ENCODE peak calls at places on chromosomes 2 and 18, in six cellular contexts. One of them, this sample, is unnamed.
A peak's percentile ranks its signal among the peaks of the same experiment; 100 is the strongest.

GRCh38 chr2:113840463-113840975 is 49.4 kb upstream of the ACTR3 start:
- DNase-seq in foreskin fibroblast: no peak
- DNase-seq in Peyer's patch: no peak
- DNase-seq in NCI-H446: no peak
- DNase-seq in activated naive CD8-positive, alpha-beta T cell treated with anti-CD3 and anti-CD28 coated beads for 36 hours: no peak
- DNase-seq in GM04504: no peak
- DNase-seq in this sample: no peak

GRCh38 chr2:130355181-130355577 is 677 bp upstream of the PTPN18 start:
- DNase-seq in Peyer's patch: no peak
- DNase-seq in GM04504: no peak
- DNase-seq in activated naive CD8-positive, alpha-beta T cell treated with anti-CD3 and anti-CD28 coated beads for 36 hours: no peak
- DNase-seq in NCI-H446: no peak
- DNase-seq in foreskin fibroblast: no peak
- DNase-seq in this sample: no peak

GRCh38 chr2:238320648-238321281 is 447 bp downstream of the TRAF3IP1 start:
- DNase-seq in activated naive CD8-positive, alpha-beta T cell treated with anti-CD3 and anti-CD28 coated beads for 36 hours: no peak
- DNase-seq in GM04504: no peak
- DNase-seq in NCI-H446: no peak
- DNase-seq in Peyer's patch: no peak
- DNase-seq in foreskin fibroblast: no peak
- DNase-seq in this sample: peak; percentile 15

GRCh38 chr2:164138750-164139149 is 402.9 kb upstream of the FIGN start:
- DNase-seq in foreskin fibroblast: no peak
- DNase-seq in Peyer's patch: no peak
- DNase-seq in activated naive CD8-positive, alpha-beta T cell treated with anti-CD3 and anti-CD28 coated beads for 36 hours: no peak
- DNase-seq in GM04504: no peak
- DNase-seq in NCI-H446: no peak
- DNase-seq in this sample: no peak

GRCh38 chr2:48600917-48601316 is 16.7 kb upstream of the GTF2A1L start:
- DNase-seq in foreskin fibroblast: peak; percentile 66
- DNase-seq in NCI-H446: no peak
- DNase-seq in Peyer's patch: no peak
- DNase-seq in GM04504: peak; percentile 50
- DNase-seq in activated naive CD8-positive, alpha-beta T cell treated with anti-CD3 and anti-CD28 coated beads for 36 hours: no peak
- DNase-seq in this sample: peak; percentile 68

GRCh38 chr18:55858661-55859111 is 270.7 kb upstream of the TCF4 start:
- DNase-seq in GM04504: no peak
- DNase-seq in NCI-H446: peak; percentile 14
- DNase-seq in activated naive CD8-positive, alpha-beta T cell treated with anti-CD3 and anti-CD28 coated beads for 36 hours: no peak
- DNase-seq in Peyer's patch: no peak
- DNase-seq in foreskin fibroblast: no peak
- DNase-seq in this sample: no peak

GRCh38 chr2:239386001-239386670 is 14.7 kb downstream of the HDAC4 start:
- DNase-seq in activated naive CD8-positive, alpha-beta T cell treated with anti-CD3 and anti-CD28 coated beads for 36 hours: no peak
- DNase-seq in Peyer's patch: no peak
- DNase-seq in foreskin fibroblast: no peak
- DNase-seq in NCI-H446: no peak
- DNase-seq in GM04504: no peak
- DNase-seq in this sample: no peak

GRCh38 chr2:15260813-15261212 is 300.3 kb downstream of the NBAS start:
- DNase-seq in foreskin fibroblast: no peak
- DNase-seq in GM04504: no peak
- DNase-seq in activated naive CD8-positive, alpha-beta T cell treated with anti-CD3 and anti-CD28 coated beads for 36 hours: no peak
- DNase-seq in Peyer's patch: no peak
- DNase-seq in NCI-H446: no peak
- DNase-seq in this sample: no peak

GRCh38 chr2:205696541-205697441 is 14.5 kb downstream of the NRP2 start:
- DNase-seq in GM04504: no peak
- DNase-seq in Peyer's patch: no peak
- DNase-seq in NCI-H446: no peak
- DNase-seq in foreskin fibroblast: no peak
- DNase-seq in activated naive CD8-positive, alpha-beta T cell treated with anti-CD3 and anti-CD28 coated beads for 36 hours: no peak
- DNase-seq in this sample: no peak

GRCh38 chr2:233009661-233010060 is 3.4 kb downstream of the NGEF start:
- DNase-seq in Peyer's patch: no peak
- DNase-seq in NCI-H446: no peak
- DNase-seq in activated naive CD8-positive, alpha-beta T cell treated with anti-CD3 and anti-CD28 coated beads for 36 hours: no peak
- DNase-seq in foreskin fibroblast: no peak
- DNase-seq in GM04504: no peak
- DNase-seq in this sample: no peak

GRCh38 chr18:24050916-24051255 is 36.3 kb downstream of the TTC39C start:
- DNase-seq in Peyer's patch: no peak
- DNase-seq in NCI-H446: no peak
- DNase-seq in GM04504: no peak
- DNase-seq in foreskin fibroblast: no peak
- DNase-seq in activated naive CD8-positive, alpha-beta T cell treated with anti-CD3 and anti-CD28 coated beads for 36 hours: no peak
- DNase-seq in this sample: no peak

GRCh38 chr2:208618220-208618619 is 211.6 kb downstream of the PTH2R start:
- DNase-seq in activated naive CD8-positive, alpha-beta T cell treated with anti-CD3 and anti-CD28 coated beads for 36 hours: no peak
- DNase-seq in foreskin fibroblast: no peak
- DNase-seq in GM04504: no peak
- DNase-seq in Peyer's patch: no peak
- DNase-seq in NCI-H446: no peak
- DNase-seq in this sample: no peak

This sample was measured in fibroblast of lung.